ENCODE peak calls at places on chromosomes 3 and 15, in five cellular contexts. O, N, Y, V and A are unnamed samples.
A peak's percentile ranks its signal among the peaks of the same experiment; 100 is the strongest.

GRCh38 chr15:58165661-58166060 is 27.5 kb downstream of the AQP9 start:
- DNase-seq in N (no peak), V (peak; percentile 61), O (no peak), Y (no peak), A (no peak)

GRCh38 chr3:49358884-49359225 is 702 bp upstream of the GPX1 start:
- DNase-seq in Y (no peak), N (no peak), O (no peak), V (no peak), A (no peak)

GRCh38 chr15:100731259-100732156 is 129.1 kb downstream of the ASB7 start:
- DNase-seq in V (no peak), O (no peak), N (no peak), Y (no peak), A (no peak)

GRCh38 chr3:6091262-6091661 is 769.7 kb upstream of the GRM7 start:
- DNase-seq in O (no peak), N (no peak), Y (no peak), V (no peak), A (no peak)

GRCh38 chr3:56878046-56878445 is 76.3 kb upstream of the ARHGEF3 start:
- DNase-seq in N (peak; percentile 27), V (no peak), Y (no peak), O (no peak), A (no peak)

GRCh38 chr3:106428565-106428994 is 559.8 kb upstream of the CBLB start:
- DNase-seq in N (no peak), V (peak; percentile 50), Y (no peak), O (no peak), A (no peak)

GRCh38 chr3:146218880-146219866 is 31.7 kb downstream of the PLSCR4 start:
- DNase-seq in Y (no peak), N (peak; percentile 40), V (peak; percentile 46), O (peak; percentile 40), A (peak; percentile 32)

GRCh38 chr15:68683551-68683950 is 104.8 kb downstream of the CORO2B start:
- DNase-seq in V (no peak), O (no peak), N (no peak), Y (no peak), A (no peak)

GRCh38 chr3:148146947-148147346 is 550.8 kb upstream of the AGTR1 start:
- DNase-seq in Y (no peak), O (no peak), N (no peak), V (no peak), A (no peak)

GRCh38 chr15:68560501-68561113 is 18.2 kb upstream of the CORO2B start:
- DNase-seq in V (no peak), Y (no peak), N (no peak), O (peak; percentile 60), A (no peak)

GRCh38 chr3:168495251-168495650 is 399.5 kb upstream of the GOLIM4 start:
- DNase-seq in N (no peak), O (no peak), Y (no peak), V (no peak), A (no peak)

GRCh38 chr3:197443506-197443905 is 112.3 kb downstream of the BDH1 start:
- DNase-seq in V (no peak), N (no peak), Y (no peak), O (no peak), A (no peak)
- H2AFZ ChIP-seq in V (no peak overlapping the region), N (no peak overlapping the region), Y (no peak overlapping the region), O (no peak overlapping the region), A (no peak overlapping the region)

GRCh38 chr3:45774581-45775505 is 21.5 kb downstream of the SLC6A20 start:
- DNase-seq in O (no peak), V (no peak), Y (no peak), N (no peak), A (no peak)
- TF ChIP-seq EZH2phosphoT487 in O (no peak), V (no peak), Y (no peak), N (no peak), A (no peak)

DNA sequence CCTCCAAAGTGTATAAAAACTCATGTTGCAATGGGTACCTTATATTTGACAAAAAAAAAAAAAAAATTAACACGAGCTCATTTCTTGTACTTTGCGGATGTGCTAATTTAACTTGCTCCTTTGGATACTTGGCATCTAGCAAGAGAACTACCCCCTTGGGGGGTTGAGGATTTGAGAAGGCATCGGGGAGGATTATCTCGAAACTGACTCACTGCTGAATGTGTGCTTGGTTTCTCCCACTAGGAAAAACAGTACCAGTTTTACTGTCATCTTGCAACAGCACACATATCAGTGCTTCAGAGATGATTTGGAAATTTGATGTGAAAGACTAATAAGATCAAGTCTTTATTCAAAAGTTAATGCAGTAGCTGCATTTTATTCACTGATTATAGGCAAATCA is 886 bp downstream of the EXOG start:
- DNase-seq in V (no peak), Y (no peak), N (no peak), O (peak; percentile 12), A (peak; percentile 61)
- H2AFZ ChIP-seq in V (peak overlapping the region; percentile 97), Y (no peak overlapping the region), N (peak overlapping the region; percentile 98), O (peak overlapping the region; percentile 88), A (peak overlapping the region; percentile 79)

DNA sequence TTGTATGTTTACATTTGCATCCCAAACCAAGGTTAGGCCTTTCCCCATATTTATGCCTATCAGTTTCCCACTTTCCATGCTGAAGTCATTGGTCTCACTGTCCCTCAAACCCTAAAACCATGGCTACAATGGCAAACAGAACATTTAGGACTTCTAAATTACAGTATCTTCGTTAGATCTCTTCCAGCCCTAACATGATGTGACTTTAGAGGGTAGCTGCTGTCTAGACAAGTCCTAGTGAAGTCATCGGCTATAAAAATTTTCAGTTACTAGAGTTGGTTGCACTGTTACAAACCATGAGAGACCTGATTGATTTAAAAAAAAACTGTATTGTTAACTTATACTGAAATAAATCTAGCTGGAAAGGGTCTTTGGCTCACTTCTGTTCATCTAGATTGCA is 54.6 kb downstream of the TM4SF4 start:
- DNase-seq in V (no peak), N (no peak), Y (no peak), O (no peak), A (no peak)
- TF ChIP-seq EZH2phosphoT487 in V (no peak), N (no peak), Y (no peak), O (no peak), A (no peak)

GRCh38 chr3:42680256-42680655 is 5.1 kb upstream of the KLHL40 start:
- DNase-seq in Y (no peak), V (no peak), N (no peak), O (no peak), A (no peak)

GRCh38 chr3:42683875-42684593 is 1.3 kb upstream of the KLHL40 start:
- DNase-seq in V (peak; percentile 89), N (peak; percentile 29), Y (peak; percentile 61), O (no peak), A (no peak)

GRCh38 chr3:42680806-42681205 is 4.5 kb upstream of the KLHL40 start:
- DNase-seq in O (no peak), V (no peak), Y (no peak), N (no peak), A (no peak)

GRCh38 chr3:42682301-42683070 is 2.9 kb upstream of the KLHL40 start:
- DNase-seq in N (no peak), Y (no peak), V (no peak), O (no peak), A (no peak)

GRCh38 chr3:42681361-42682038 is 3.8 kb upstream of the KLHL40 start:
- DNase-seq in O (no peak), Y (no peak), N (no peak), V (no peak), A (no peak)
- H2AFZ ChIP-seq in O (no peak overlapping the region), Y (no peak overlapping the region), N (no peak overlapping the region), V (no peak overlapping the region), A (no peak overlapping the region)

GRCh38 chr3:185561374-185561943 is 9.1 kb upstream of the LIPH start:
- DNase-seq in N (peak; percentile 19), O (no peak), V (no peak), Y (no peak), A (no peak)
- TF ChIP-seq EZH2phosphoT487 in N (no peak), O (no peak), V (no peak), Y (no peak), A (no peak)